ENCODE peak calls at places on chromosome 5, in ten cellular contexts. V is foreskin fibroblast, X is WTC11, Z is HCEC 1CT, A is fibroblast of the conjunctiva, H is fibroblast of gingiva, L is occipital lobe, B is pulmonary artery endothelial cell, K is NCI-H1930, G is mucosa of gallbladder. Q is an unnamed sample.

GRCh38 chr5:133034064-133034463 is 7.7 kb upstream of the ZCCHC10 start:
- DNase-seq in L (no peak), G (no peak), B (no peak), A (no peak), H (no peak), V (no peak), Z (no peak), X (no peak), K (no peak), Q (no peak)

GRCh38 chr5:36703245-36703860 is 96.9 kb downstream of the SLC1A3 start:
- DNase-seq in G (no peak), V (peak), B (no peak), Z (no peak), X (no peak), L (no peak), H (peak), A (peak), K (no peak), Q (no peak)

GRCh38 chr5:78888580-78889187 is 96.4 kb downstream of the ARSB start:
- DNase-seq in B (no peak), H (no peak), K (no peak), L (no peak), A (no peak), V (no peak), Z (no peak), X (no peak), G (no peak), Q (no peak)

GRCh38 chr5:111757582-111758283 is 739 bp upstream of the NREP start:
- DNase-seq in X (peak), B (peak), Z (peak), G (peak), H (peak), V (peak), A (peak), K (peak), L (peak), Q (peak)

GRCh38 chr5:178530526-178530925 is 59.7 kb downstream of the COL23A1 start:
- DNase-seq in A (no peak), V (no peak), K (no peak), G (no peak), X (no peak), L (no peak), Z (no peak), H (no peak), B (no peak), Q (no peak)

GRCh38 chr5:25345240-25345771 is 700.5 kb upstream of the CDH10 start:
- DNase-seq in Z (no peak), B (no peak), A (no peak), X (no peak), H (no peak), L (no peak), V (no peak), K (no peak), G (no peak), Q (no peak)

GRCh38 chr5:57937025-57937424 is 454.4 kb upstream of the ACTBL2 start:
- DNase-seq in G (no peak), K (no peak), B (no peak), H (peak), X (no peak), V (peak), L (no peak), Z (peak), A (peak), Q (no peak)

GRCh38 chr5:134813407-134813806 is 32.4 kb upstream of the C5orf24 start:
- DNase-seq in H (no peak), K (no peak), L (no peak), Z (no peak), A (no peak), B (no peak), V (no peak), G (no peak), X (no peak), Q (no peak)

GRCh38 chr5:169006878-169007790 is 293.8 kb downstream of the SLIT3 start:
- DNase-seq in K (no peak), L (no peak), Z (no peak), V (peak), B (no peak), G (no peak), X (no peak), A (no peak), H (no peak), Q (no peak)

GRCh38 chr5:34655354-34655991 is 655 bp upstream of the RAI14 start:
- DNase-seq in H (peak), X (peak), A (peak), K (no peak), G (peak), V (peak), Z (peak), B (no peak), L (peak), Q (no peak)

GRCh38 chr5:173010021-173010420 is 26.4 kb downstream of the ATP6V0E1 start:
- DNase-seq in X (no peak), L (no peak), B (no peak), K (no peak), G (no peak), A (no peak), V (peak), H (no peak), Z (peak), Q (no peak)

GRCh38 chr5:95712347-95712958 is 18.7 kb upstream of the RHOBTB3 start:
- DNase-seq in V (peak), B (no peak), Z (peak), G (no peak), X (no peak), H (no peak), K (no peak), L (no peak), A (no peak), Q (no peak)

GRCh38 chr5:23208959-23209431 is 298.4 kb upstream of the PRDM9 start:
- DNase-seq in G (peak), B (no peak), X (peak), K (peak), Z (peak), V (peak), H (peak), L (no peak), A (peak), Q (no peak)

GRCh38 chr5:30390095-30390494 is 803.4 kb upstream of the CDH6 start:
- DNase-seq in X (no peak), A (no peak), G (no peak), B (no peak), V (no peak), L (no peak), K (no peak), H (no peak), Z (no peak), Q (no peak)

GRCh38 chr5:6712136-6712581 is 1.1 kb upstream of the TENT4A start:
- DNase-seq in B (no peak), X (peak), H (peak), A (peak), Z (peak), G (no peak), V (peak), L (no peak), K (peak), Q (no peak)

GRCh38 chr5:15799612-15800011 is 299.6 kb downstream of the FBXL7 start:
- DNase-seq in G (no peak), Z (no peak), V (no peak), K (no peak), L (no peak), X (no peak), B (no peak), H (no peak), A (no peak), Q (no peak)

GRCh38 chr5:81838307-81838906 is 87.5 kb upstream of the SSBP2 start:
- DNase-seq in K (no peak), Z (peak), X (no peak), A (no peak), L (no peak), V (peak), B (no peak), H (peak), G (no peak), Q (no peak)

GRCh38 chr5:83473344-83474169 is 2.0 kb downstream of the VCAN start:
- DNase-seq in A (peak), H (peak), Z (peak), B (peak), X (peak), V (peak), G (peak), K (peak), L (peak), Q (no peak)

GRCh38 chr5:4737868-4738267 is 402.3 kb upstream of the ADAMTS16 start:
- DNase-seq in H (no peak), Z (no peak), A (no peak), B (no peak), G (no peak), K (no peak), L (no peak), X (no peak), V (no peak), Q (no peak)

GRCh38 chr5:135831439-135832262 is 2.8 kb upstream of the SLC25A48 start:
- DNase-seq in X (no peak), G (no peak), K (no peak), A (no peak), Z (no peak), V (no peak), H (no peak), B (no peak), L (no peak), Q (no peak)

GRCh38 chr5:134638760-134639201 is 6.2 kb upstream of the SAR1B start:
- DNase-seq in G (peak), Z (no peak), H (no peak), L (no peak), V (no peak), A (no peak), K (no peak), B (no peak), X (no peak), Q (no peak)

GRCh38 chr5:68562308-68562707 is 346.8 kb downstream of the PIK3R1 start:
- DNase-seq in G (peak), X (no peak), V (peak), A (peak), Z (peak), K (no peak), B (no peak), H (peak), L (peak), Q (no peak)

Q was measured in NCI-H2107.